ENCODE peak calls at places on chromosomes 7 and 10, in nine cellular contexts. I, P, Z, T, E, F, W, J and M are unnamed samples. For H3K36me3, the result is how much of the 10 kb centered on the place peaks cover.

GRCh38 chr7:117774943-117775342 is 98.3 kb downstream of the CTTNBP2 start:
- DNase-seq in I (no peak), P (no peak), Z (no peak), T (no peak), E (no peak), F (no peak), W (no peak), J (peak), M (no peak)

GRCh38 chr7:155483868-155484325 is 26.0 kb downstream of the EN2 start:
- DNase-seq in I (no peak), P (no peak), Z (no peak), T (no peak), E (no peak), F (no peak), W (no peak), J (no peak), M (no peak)

GRCh38 chr7:89029864-89030263 is 234.3 kb upstream of the TEX47 start:
- DNase-seq in I (no peak), P (no peak), Z (no peak), T (no peak), E (no peak), F (no peak), W (no peak), J (peak), M (no peak)

GRCh38 chr7:149624006-149624405 is 126.4 kb upstream of the ZNF746 start:
- DNase-seq in I (peak), P (peak), Z (peak), T (peak), E (no peak), F (peak), W (peak), J (peak), M (peak)

GRCh38 chr10:52359466-52359865 is 45.4 kb downstream of the DKK1 start:
- DNase-seq in I (no peak), P (no peak), Z (no peak), T (no peak), E (no peak), F (no peak), W (no peak), J (peak), M (no peak)

GRCh38 chr7:138981332-138982203 is at the start of gene KIAA1549:
- DNase-seq in I (peak), P (peak), Z (peak), T (peak), E (peak), F (peak), W (peak), J (peak), M (peak)

GRCh38 chr7:139099181-139099947 is 10.2 kb downstream of the ZC3HAV1 start:
- DNase-seq in I (no peak), P (no peak), Z (no peak), T (no peak), E (no peak), F (no peak), W (no peak), J (peak), M (no peak)

GRCh38 chr10:114479307-114479706 is 75.0 kb upstream of the AFAP1L2 start:
- DNase-seq in I (no peak), P (peak), Z (no peak), T (peak), E (no peak), F (no peak), W (peak), J (peak), M (no peak)

GRCh38 chr10:92914478-92915066 is 66.3 kb downstream of the EXOC6 start:
- DNase-seq in I (peak), P (no peak), Z (no peak), T (peak), E (no peak), F (no peak), W (peak), J (peak), M (peak)

GRCh38 chr7:47852330-47853245 is 95.7 kb downstream of the PKD1L1 start:
- DNase-seq in I (peak), P (no peak), Z (no peak), T (no peak), E (no peak), F (no peak), W (peak), J (no peak), M (no peak)

GRCh38 chr7:50651227-50651989 is 86.2 kb upstream of the DDC start:
- DNase-seq in I (no peak), P (no peak), Z (no peak), T (no peak), E (no peak), F (no peak), W (no peak), J (no peak), M (no peak)

GRCh38 chr7:29042893-29043292 is 84.8 kb upstream of the TRIL start:
- DNase-seq in I (peak), P (no peak), Z (no peak), T (no peak), E (no peak), F (no peak), W (peak), J (no peak), M (peak)

GRCh38 chr7:156559001-156559400 is 81.6 kb upstream of the RNF32 start:
- DNase-seq in I (no peak), P (no peak), Z (no peak), T (no peak), E (no peak), F (no peak), W (no peak), J (peak), M (no peak)

GRCh38 chr7:44394636-44395035 is 69.2 kb upstream of the CAMK2B start:
- DNase-seq in I (no peak), P (no peak), Z (no peak), T (no peak), E (no peak), F (no peak), W (no peak), J (no peak), M (no peak)

GRCh38 chr10:111091833-111092232 is 15.0 kb downstream of the ADRA2A start:
- DNase-seq in I (no peak), P (no peak), Z (no peak), T (no peak), E (no peak), F (no peak), W (peak), J (no peak), M (no peak)

GRCh38 chr7:158646766-158647474 is 57.7 kb downstream of the NCAPG2 start:
- DNase-seq in I (peak), P (no peak), Z (no peak), T (no peak), E (no peak), F (no peak), W (no peak), J (no peak), M (no peak)

GRCh38 chr10:70584941-70585544 is 17.5 kb downstream of the PRF1 start:
- DNase-seq in I (no peak), P (no peak), Z (no peak), T (no peak), E (no peak), F (peak), W (no peak), J (peak), M (no peak)

GRCh38 chr7:81990395-81990794 is 220.5 kb upstream of the HGF start:
- DNase-seq in I (no peak), P (no peak), Z (no peak), T (no peak), E (no peak), F (no peak), W (no peak), J (peak), M (no peak)

GRCh38 chr7:43876976-43877745 is 7.8 kb upstream of the MRPS24 start:
- DNase-seq in I (no peak), P (no peak), Z (no peak), T (no peak), E (no peak), F (no peak), W (no peak), J (no peak), M (no peak)

GRCh38 chr10:6542999-6543430 is 37.1 kb downstream of the PRKCQ start:
- DNase-seq in I (no peak), P (no peak), Z (peak), T (no peak), E (no peak), F (no peak), W (peak), J (no peak), M (no peak)

GRCh38 chr10:102476466-102477141 is 25.3 kb upstream of the C10orf95 start:
- DNase-seq in I (no peak), P (no peak), Z (no peak), T (no peak), E (no peak), F (peak), W (no peak), J (peak), M (no peak)

GRCh38 chr7:106982415-106982814 is 62.1 kb upstream of the PRKAR2B start:
- DNase-seq in I (no peak), P (peak), Z (no peak), T (no peak), E (no peak), F (no peak), W (no peak), J (peak), M (no peak)

GRCh38 chr10:24920907-24921881 is 31.2 kb downstream of the PRTFDC1 start:
- DNase-seq in I (peak), P (peak), Z (no peak), T (peak), E (peak), F (no peak), W (peak), J (peak), M (no peak)

GRCh38 chr7:27244488-27245123 is 2.0 kb downstream of the EVX1 start:
- DNase-seq in I (peak), P (no peak), Z (no peak), T (no peak), E (no peak), F (no peak), W (no peak), J (no peak), M (no peak)

GRCh38 chr7:42192072-42192471 is 44.9 kb downstream of the GLI3 start:
- DNase-seq in I (no peak), P (no peak), Z (no peak), T (no peak), E (no peak), F (no peak), W (no peak), J (no peak), M (no peak)

GRCh38 chr10:73039635-73040034 is 57.0 kb downstream of the P4HA1 start:
- DNase-seq in I (no peak), P (no peak), Z (no peak), T (no peak), E (no peak), F (no peak), W (no peak), J (peak), M (no peak)

GRCh38 chr10:60664859-60665258 is 113.4 kb upstream of the CDK1 start:
- DNase-seq in I (no peak), P (no peak), Z (no peak), T (no peak), E (no peak), F (no peak), W (no peak), J (peak), M (no peak)

GRCh38 chr7:76294344-76295024 is 8.0 kb upstream of the HSPB1 start:
- DNase-seq in I (peak), P (peak), Z (no peak), T (peak), E (peak), F (peak), W (peak), J (peak), M (peak)

GRCh38 chr10:98339790-98340189 is 71.8 kb upstream of the LOXL4 start:
- DNase-seq in I (no peak), P (no peak), Z (no peak), T (no peak), E (no peak), F (no peak), W (no peak), J (no peak), M (no peak)

GRCh38 chr7:77791956-77792355 is 6.3 kb downstream of the TMEM60 start:
- DNase-seq in I (no peak), P (no peak), Z (no peak), T (no peak), E (no peak), F (no peak), W (no peak), J (no peak), M (no peak)

GRCh38 chr10:58282615-58283014 is 13.7 kb downstream of the CISD1 start:
- DNase-seq in I (no peak), P (no peak), Z (no peak), T (no peak), E (no peak), F (no peak), W (no peak), J (no peak), M (no peak)

GRCh38 chr7:121960678-121961461 is 87.9 kb downstream of the PTPRZ1 start:
- DNase-seq in I (no peak), P (no peak), Z (no peak), T (no peak), E (no peak), F (no peak), W (no peak), J (peak), M (no peak)

GRCh38 chr10:83179371-83179770 is 959.9 kb upstream of the GHITM start:
- DNase-seq in I (no peak), P (no peak), Z (no peak), T (no peak), E (no peak), F (no peak), W (no peak), J (peak), M (no peak)
- H3K36me3 ChIP-seq in I (under half), P (under half), Z (under half), T (under half), E (under half), F (under half), W (under half), J (under half), M (under half)

DNA sequence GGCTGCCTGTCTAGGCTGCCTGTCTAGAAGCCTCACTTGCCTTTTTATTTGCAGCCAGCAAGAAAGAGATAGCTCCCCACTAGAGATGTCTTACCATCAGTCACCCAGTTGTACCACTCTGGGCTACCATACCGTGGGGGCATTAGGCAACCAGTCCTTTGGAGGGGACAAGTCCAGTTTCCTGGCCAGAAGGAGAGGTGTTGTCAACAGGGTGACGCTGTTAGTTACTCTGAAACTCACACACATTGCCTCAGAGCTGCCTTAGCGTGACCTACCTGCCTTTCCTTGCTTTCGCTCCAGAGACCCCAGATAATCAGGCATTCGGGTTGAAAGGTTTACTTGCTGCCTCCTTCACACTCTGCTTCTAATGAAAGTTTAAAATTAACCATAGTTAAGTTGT is 155.4 kb downstream of the CELF2 start:
- DNase-seq in I (no peak), P (no peak), Z (no peak), T (no peak), E (no peak), F (no peak), W (no peak), J (no peak), M (no peak)
- H3K4me3 ChIP-seq in I (no peak), P (no peak), Z (peak), T (no peak), E (no peak), F (peak), W (no peak), J (no peak), M (peak)

GRCh38 chr7:23347007-23347681 is 48.0 kb downstream of the MALSU1 start:
- DNase-seq in I (no peak), P (no peak), Z (no peak), T (no peak), E (no peak), F (no peak), W (no peak), J (peak), M (no peak)

GRCh38 chr7:23353172-23353571 is 54.0 kb downstream of the MALSU1 start:
- DNase-seq in I (no peak), P (no peak), Z (no peak), T (no peak), E (no peak), F (no peak), W (no peak), J (peak), M (no peak)

GRCh38 chr7:23347682-23348180 is 48.6 kb downstream of the MALSU1 start:
- DNase-seq in I (no peak), P (no peak), Z (no peak), T (no peak), E (no peak), F (no peak), W (no peak), J (peak), M (no peak)

GRCh38 chr7:23349484-23350157 is 50.5 kb downstream of the MALSU1 start:
- DNase-seq in I (no peak), P (no peak), Z (no peak), T (no peak), E (no peak), F (no peak), W (no peak), J (peak), M (no peak)

GRCh38 chr7:23350466-23350865 is 51.3 kb downstream of the MALSU1 start:
- DNase-seq in I (no peak), P (no peak), Z (no peak), T (no peak), E (no peak), F (no peak), W (no peak), J (no peak), M (no peak)
- H3K36me3 ChIP-seq in I (under half), P (under half), Z (under half), T (under half), E (under half), F (under half), W (under half), J (under half), M (under half)

DNA sequence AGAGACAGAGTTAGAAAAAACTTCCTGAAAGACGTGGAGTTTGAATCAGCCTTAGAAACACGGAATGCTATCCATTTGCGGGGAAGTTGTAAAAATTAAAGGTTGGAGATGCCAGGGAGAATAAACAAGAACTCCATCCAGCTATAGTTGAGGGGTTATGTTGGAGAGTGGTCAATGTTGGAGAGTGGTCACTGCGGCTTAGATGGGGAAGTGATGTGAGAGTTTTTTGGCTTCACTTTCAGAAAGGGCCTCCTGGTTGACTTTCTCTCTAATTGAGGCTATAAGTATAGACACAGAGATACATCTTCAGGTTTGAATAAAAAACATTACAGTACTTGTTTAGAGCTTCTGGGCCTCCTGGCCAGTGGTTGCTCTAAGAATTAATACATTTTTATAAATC is 675 bp downstream of the CC2D2B start:
- DNase-seq in I (no peak), P (no peak), Z (no peak), T (no peak), E (no peak), F (no peak), W (no peak), J (no peak), M (no peak)
- H3K4me3 ChIP-seq in I (no peak), P (no peak), Z (peak), T (no peak), E (no peak), F (peak), W (no peak), J (peak), M (peak)